ENCODE peak calls at places on chromosomes 11 and 22, in six cellular contexts. X, C, H, R, U and Q are unnamed samples.

GRCh38 chr11:81870066-81870412 is 863.6 kb downstream of the FAM181B start:
- DNase-seq in X (no peak), C (no peak), H (no peak), R (no peak), U (no peak), Q (no peak)

GRCh38 chr11:63490551-63491239 is at the start of gene PLAAT5:
- DNase-seq in X (no peak), C (peak), H (peak), R (peak), U (no peak), Q (peak)

GRCh38 chr22:27317961-27318360 is 483.6 kb downstream of the MN1 start:
- DNase-seq in X (no peak), C (no peak), H (no peak), R (no peak), U (no peak), Q (peak)

GRCh38 chr11:19713221-19714092 is 820 bp downstream of the NAV2 start:
- DNase-seq in X (no peak), C (peak), H (peak), R (no peak), U (peak), Q (no peak)

GRCh38 chr11:61601512-61601911 is 20.6 kb upstream of the SYT7 start:
- DNase-seq in X (no peak), C (no peak), H (no peak), R (no peak), U (no peak), Q (no peak)

GRCh38 chr11:34346551-34346950 is 11.3 kb downstream of the ABTB2 start:
- DNase-seq in X (no peak), C (peak), H (no peak), R (no peak), U (no peak), Q (no peak)

GRCh38 chr22:24230911-24231656 is 13.8 kb downstream of the GGT5 start:
- DNase-seq in X (no peak), C (peak), H (peak), R (peak), U (peak), Q (peak)

GRCh38 chr22:35705141-35705540 is 12.5 kb upstream of the APOL5 start:
- DNase-seq in X (no peak), C (peak), H (no peak), R (no peak), U (no peak), Q (no peak)

GRCh38 chr22:33921576-33922181 is 1.4 kb upstream of the LARGE1 start:
- DNase-seq in X (no peak), C (peak), H (peak), R (peak), U (peak), Q (peak)

GRCh38 chr11:134086376-134086775 is 17.5 kb downstream of the JAM3 start:
- DNase-seq in X (no peak), C (no peak), H (no peak), R (no peak), U (no peak), Q (no peak)

GRCh38 chr22:42444060-42444904 is 12.1 kb upstream of the NFAM1 start:
- DNase-seq in X (no peak), C (peak), H (peak), R (peak), U (peak), Q (peak)

GRCh38 chr22:45496451-45496941 is 6.2 kb upstream of the FBLN1 start:
- DNase-seq in X (no peak), C (no peak), H (peak), R (no peak), U (no peak), Q (no peak)

GRCh38 chr11:40186401-40187091 is 1272.9 kb downstream of the LRRC4C start:
- DNase-seq in X (no peak), C (no peak), H (no peak), R (no peak), U (no peak), Q (peak)

GRCh38 chr11:105211806-105212531 is 72.4 kb upstream of the CARD18 start:
- DNase-seq in X (no peak), C (peak), H (no peak), R (no peak), U (no peak), Q (no peak)

GRCh38 chr11:85758026-85758425 is 52.9 kb downstream of the SYTL2 start:
- DNase-seq in X (no peak), C (no peak), H (no peak), R (no peak), U (no peak), Q (no peak)

GRCh38 chr11:35617687-35618496 is at the start of gene FJX1:
- DNase-seq in X (no peak), C (peak), H (peak), R (peak), U (peak), Q (peak)

GRCh38 chr11:16925495-16926065 is 88.6 kb downstream of the PLEKHA7 start:
- DNase-seq in X (no peak), C (peak), H (peak), R (no peak), U (peak), Q (no peak)

GRCh38 chr11:73907191-73907590 is 30.4 kb downstream of the PAAF1 start:
- DNase-seq in X (no peak), C (peak), H (peak), R (peak), U (peak), Q (peak)

GRCh38 chr22:17379939-17380710 is 10.9 kb downstream of the CECR2 start:
- DNase-seq in X (no peak), C (no peak), H (peak), R (no peak), U (no peak), Q (no peak)